ENCODE peak calls at places on chromosomes 3 and 15, in nine cellular contexts. C is Peyer's patch, V is Caco-2, M is ovary, L is A549, K is Panc1, Y is transverse colon, X is cardiac muscle cell, P is spleen. I is an unnamed sample.
A peak's percentile ranks its signal among the peaks of the same experiment; 100 is the strongest.

GRCh38 chr3:48187579-48188265 is 495 bp downstream of the CDC25A start:
- DNase-seq in C (peak; percentile 61), V (peak; percentile 80), M (peak; percentile 93), L (no peak), K (no peak), Y (peak; percentile 46), X (peak; percentile 88), P (peak; percentile 91), I (peak; percentile 35)

GRCh38 chr15:90376789-90377188 is 11.3 kb upstream of the IQGAP1 start:
- DNase-seq in C (no peak), V (no peak), M (no peak), L (no peak), K (no peak), Y (peak; percentile 42), X (no peak), P (no peak), I (no peak)

GRCh38 chr15:101615414-101615985 is 36.7 kb downstream of the TM2D3 start:
- DNase-seq in C (no peak), V (no peak), M (no peak), L (no peak), K (no peak), Y (no peak), X (no peak), P (no peak), I (peak; percentile 45)

GRCh38 chr3:14849831-14850230 is 31.1 kb downstream of the FGD5 start:
- DNase-seq in C (no peak), V (no peak), M (no peak), L (no peak), K (no peak), Y (no peak), X (no peak), P (no peak), I (no peak)

GRCh38 chr3:125990253-125990970 is 21.4 kb downstream of the ROPN1B start:
- DNase-seq in C (peak; percentile 82), V (peak; percentile 86), M (peak; percentile 86), L (peak; percentile 75), K (peak; percentile 10), Y (peak; percentile 84), X (no peak), P (peak; percentile 90), I (peak; percentile 90)

GRCh38 chr3:143240921-143241320 is 121.3 kb downstream of the CHST2 start:
- DNase-seq in C (no peak), V (no peak), M (no peak), L (no peak), K (no peak), Y (no peak), X (no peak), P (no peak), I (no peak)

GRCh38 chr3:140007081-140007480 is 72.1 kb downstream of the CLSTN2 start:
- DNase-seq in C (no peak), V (no peak), M (no peak), L (no peak), K (no peak), Y (no peak), X (no peak), P (no peak), I (no peak)

GRCh38 chr3:144403040-144403457 is 431.4 kb downstream of the DIPK2A start:
- DNase-seq in C (no peak), V (no peak), M (no peak), L (no peak), K (no peak), Y (no peak), X (peak; percentile 56), P (no peak), I (no peak)

GRCh38 chr3:32681811-32682210 is 3.2 kb upstream of the CNOT10 start:
- DNase-seq in C (no peak), V (no peak), M (no peak), L (no peak), K (no peak), Y (no peak), X (no peak), P (no peak), I (no peak)

GRCh38 chr15:30990036-30990435 is 1.4 kb downstream of the MTMR10 start:
- DNase-seq in C (no peak), V (peak; percentile 15), M (no peak), L (peak; percentile 49), K (no peak), Y (no peak), X (no peak), P (no peak), I (no peak)

DNA sequence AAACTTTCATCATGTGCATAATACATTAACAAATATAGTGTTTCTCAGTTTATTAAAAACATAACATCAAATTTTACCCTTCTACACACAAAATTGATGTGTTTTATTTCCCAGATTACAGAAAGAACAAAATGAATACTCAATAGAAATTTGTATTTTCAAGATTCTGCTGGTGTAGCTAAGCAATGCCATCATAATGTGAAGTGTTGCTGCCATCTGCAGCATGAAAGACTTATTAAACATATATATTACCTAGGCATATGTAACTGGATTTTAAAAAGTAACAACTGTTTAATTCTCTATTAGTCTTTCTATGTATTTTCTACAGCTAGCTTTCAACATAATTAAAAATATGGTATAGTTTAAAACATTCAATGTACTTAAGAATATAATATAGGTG is 27.5 kb downstream of the PLSCR5 start:
- DNase-seq in C (no peak), V (peak; percentile 11), M (no peak), L (no peak), K (no peak), Y (peak; percentile 25), X (peak; percentile 49), P (no peak), I (no peak)
- TF ChIP-seq CTCF in C (no peak), V (peak; percentile 19), M (no peak), L (peak; percentile 82), K (peak; percentile 31), Y (peak; percentile 49), X (peak; percentile 36), P (peak; percentile 42), I (peak; percentile 61)

GRCh38 chr15:73946046-73946678 is 19.9 kb downstream of the LOXL1 start:
- DNase-seq in C (peak; percentile 43), V (no peak), M (peak; percentile 30), L (no peak), K (no peak), Y (no peak), X (no peak), P (peak; percentile 71), I (peak; percentile 11)

GRCh38 chr15:73942751-73943270 is 16.5 kb downstream of the LOXL1 start:
- DNase-seq in C (no peak), V (no peak), M (peak; percentile 30), L (no peak), K (no peak), Y (no peak), X (no peak), P (peak; percentile 66), I (no peak)

GRCh38 chr15:73946795-73947370 is 20.6 kb downstream of the LOXL1 start:
- DNase-seq in C (peak; percentile 19), V (no peak), M (peak; percentile 30), L (no peak), K (no peak), Y (no peak), X (no peak), P (peak; percentile 38), I (peak; percentile 12)

GRCh38 chr15:73944161-73945099 is 18.2 kb downstream of the LOXL1 start:
- DNase-seq in C (no peak), V (no peak), M (peak; percentile 69), L (no peak), K (no peak), Y (no peak), X (peak; percentile 37), P (peak; percentile 61), I (no peak)

GRCh38 chr15:73945109-73945508 is 18.8 kb downstream of the LOXL1 start:
- DNase-seq in C (no peak), V (no peak), M (no peak), L (no peak), K (no peak), Y (no peak), X (no peak), P (no peak), I (no peak)
- H3K4me1 ChIP-seq in C (no peaks in the 10 kb centered on the region), V (peaks cover 43% of the 10 kb centered on the region), M (peaks cover 4% of the 10 kb centered on the region), L (peaks cover 10% of the 10 kb centered on the region), K (no peaks in the 10 kb centered on the region), Y (no peaks in the 10 kb centered on the region), X (peaks cover 28% of the 10 kb centered on the region), P (peaks cover 44% of the 10 kb centered on the region), I (peaks cover 35% of the 10 kb centered on the region)

GRCh38 chr15:65944404-65944803 is 75.1 kb downstream of the RAB11A start:
- DNase-seq in C (no peak), V (no peak), M (no peak), L (no peak), K (no peak), Y (no peak), X (no peak), P (no peak), I (no peak)

GRCh38 chr15:65948352-65948751 is 79.1 kb downstream of the RAB11A start:
- DNase-seq in C (no peak), V (peak; percentile 8), M (no peak), L (no peak), K (no peak), Y (no peak), X (no peak), P (no peak), I (no peak)

GRCh38 chr15:65942436-65942835 is 73.1 kb downstream of the RAB11A start:
- DNase-seq in C (no peak), V (no peak), M (no peak), L (no peak), K (no peak), Y (no peak), X (no peak), P (no peak), I (no peak)

GRCh38 chr15:65949482-65949881 is 80.2 kb downstream of the RAB11A start:
- DNase-seq in C (no peak), V (no peak), M (no peak), L (no peak), K (no peak), Y (no peak), X (no peak), P (peak; percentile 33), I (no peak)

GRCh38 chr15:65945616-65946015 is 76.3 kb downstream of the RAB11A start:
- DNase-seq in C (no peak), V (no peak), M (no peak), L (no peak), K (no peak), Y (no peak), X (no peak), P (peak; percentile 19), I (no peak)
- TF ChIP-seq CTCF in C (no peak), V (no peak), M (no peak), L (no peak), K (no peak), Y (no peak), X (no peak), P (no peak), I (no peak)

GRCh38 chr3:107525954-107526305 is 3.2 kb downstream of the BBX start:
- DNase-seq in C (no peak), V (no peak), M (no peak), L (no peak), K (no peak), Y (no peak), X (no peak), P (no peak), I (no peak)
- H3K4me1 ChIP-seq in C (no peaks in the 10 kb centered on the region), V (no peaks in the 10 kb centered on the region), M (peaks cover 4% of the 10 kb centered on the region), L (peaks cover 11% of the 10 kb centered on the region), K (peaks cover 4% of the 10 kb centered on the region), Y (peaks cover 14% of the 10 kb centered on the region), X (peaks cover 6% of the 10 kb centered on the region), P (peaks cover 28% of the 10 kb centered on the region), I (peaks cover 43% of the 10 kb centered on the region)

DNA sequence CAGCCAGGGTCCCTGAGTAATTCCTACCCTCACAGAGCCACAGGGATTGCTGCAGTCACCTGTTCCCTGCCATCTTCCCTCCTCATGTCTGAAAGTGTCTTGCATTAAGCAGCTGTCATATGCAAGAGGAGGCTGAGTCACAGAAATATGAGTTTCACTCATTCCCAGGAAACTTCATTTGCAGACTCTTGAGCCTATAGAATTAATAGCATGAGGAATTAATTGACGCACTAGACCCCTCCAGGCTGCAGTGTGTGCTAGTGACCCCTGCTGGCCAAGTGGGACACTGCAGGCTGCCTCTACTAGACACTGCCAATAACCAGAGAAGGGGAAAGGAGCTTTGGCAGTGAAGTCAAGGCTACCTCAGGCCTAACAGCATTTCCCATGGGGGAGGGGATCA is 50.6 kb upstream of the SLC6A1 start:
- DNase-seq in C (peak; percentile 43), V (peak; percentile 11), M (peak; percentile 19), L (no peak), K (no peak), Y (no peak), X (no peak), P (peak; percentile 60), I (no peak)
- TF ChIP-seq CTCF in C (no peak), V (peak; percentile 31), M (no peak), L (peak; percentile 43), K (peak; percentile 86), Y (no peak), X (peak; percentile 70), P (peak; percentile 36), I (peak; percentile 57)